ENCODE peak calls at places on chromosomes 5 and 9, in five cellular contexts. One of them, this sample, is unnamed.

GRCh38 chr5:159156839-159157238 is 52.5 kb downstream of the RNF145 start:
- DNase-seq in NCI-H345: peak
- DNase-seq in CD8-positive, alpha-beta T cell: peak
- DNase-seq in astrocyte: peak
- DNase-seq in psoas muscle: no peak
- DNase-seq in this sample: peak

GRCh38 chr9:87518702-87519335 is 21.2 kb downstream of the DAPK1 start:
- DNase-seq in CD8-positive, alpha-beta T cell: no peak
- DNase-seq in astrocyte: peak
- DNase-seq in psoas muscle: peak
- DNase-seq in NCI-H345: no peak
- DNase-seq in this sample: peak

GRCh38 chr9:129365196-129365595 is 187.1 kb upstream of the IER5L start:
- DNase-seq in astrocyte: peak
- DNase-seq in psoas muscle: no peak
- DNase-seq in NCI-H345: no peak
- DNase-seq in CD8-positive, alpha-beta T cell: no peak
- DNase-seq in this sample: no peak

GRCh38 chr9:114037961-114038723 is 40.0 kb downstream of the AMBP start:
- DNase-seq in NCI-H345: no peak
- DNase-seq in astrocyte: no peak
- DNase-seq in CD8-positive, alpha-beta T cell: no peak
- DNase-seq in psoas muscle: no peak
- DNase-seq in this sample: no peak

GRCh38 chr5:60334281-60334713 is 365.7 kb downstream of the DEPDC1B start:
- DNase-seq in NCI-H345: no peak
- DNase-seq in CD8-positive, alpha-beta T cell: no peak
- DNase-seq in psoas muscle: no peak
- DNase-seq in astrocyte: peak
- DNase-seq in this sample: no peak

GRCh38 chr5:169299651-169300467 is 1.1 kb downstream of the SLIT3 start:
- DNase-seq in CD8-positive, alpha-beta T cell: no peak
- DNase-seq in NCI-H345: no peak
- DNase-seq in psoas muscle: no peak
- DNase-seq in astrocyte: peak
- DNase-seq in this sample: no peak

GRCh38 chr9:112104401-112104800 is 70.7 kb downstream of the SUSD1 start:
- DNase-seq in CD8-positive, alpha-beta T cell: no peak
- DNase-seq in astrocyte: no peak
- DNase-seq in NCI-H345: no peak
- DNase-seq in psoas muscle: no peak
- DNase-seq in this sample: no peak

GRCh38 chr5:176653401-176653800 is 6.1 kb downstream of the TSPAN17 start:
- DNase-seq in CD8-positive, alpha-beta T cell: peak
- DNase-seq in astrocyte: no peak
- DNase-seq in NCI-H345: no peak
- DNase-seq in psoas muscle: no peak
- DNase-seq in this sample: no peak

GRCh38 chr5:179271301-179271650 is 74.0 kb downstream of the ADAMTS2 start:
- DNase-seq in astrocyte: no peak
- DNase-seq in psoas muscle: no peak
- DNase-seq in NCI-H345: no peak
- DNase-seq in CD8-positive, alpha-beta T cell: no peak
- DNase-seq in this sample: no peak

GRCh38 chr9:94287877-94288513 is 28.9 kb downstream of the ZNF169 start:
- DNase-seq in CD8-positive, alpha-beta T cell: no peak
- DNase-seq in NCI-H345: no peak
- DNase-seq in psoas muscle: no peak
- DNase-seq in astrocyte: no peak
- DNase-seq in this sample: no peak

GRCh38 chr9:115997923-115998322 is 155.7 kb upstream of the PAPPA start:
- DNase-seq in CD8-positive, alpha-beta T cell: no peak
- DNase-seq in NCI-H345: no peak
- DNase-seq in psoas muscle: no peak
- DNase-seq in astrocyte: peak
- DNase-seq in this sample: no peak

GRCh38 chr5:140633081-140633471 is at the start of gene CD14:
- DNase-seq in psoas muscle: peak
- DNase-seq in astrocyte: no peak
- DNase-seq in NCI-H345: no peak
- DNase-seq in CD8-positive, alpha-beta T cell: no peak
- DNase-seq in this sample: no peak

GRCh38 chr9:105484226-105484625 is 36.4 kb downstream of the FSD1L start:
- DNase-seq in NCI-H345: no peak
- DNase-seq in psoas muscle: no peak
- DNase-seq in astrocyte: no peak
- DNase-seq in CD8-positive, alpha-beta T cell: no peak
- DNase-seq in this sample: no peak

GRCh38 chr9:35956646-35957045 is 1.3 kb downstream of the OR2S2 start:
- DNase-seq in astrocyte: no peak
- DNase-seq in NCI-H345: no peak
- DNase-seq in CD8-positive, alpha-beta T cell: no peak
- DNase-seq in psoas muscle: no peak
- DNase-seq in this sample: no peak

GRCh38 chr9:82829818-82830217 is 233.1 kb downstream of the RASEF start:
- DNase-seq in CD8-positive, alpha-beta T cell: no peak
- DNase-seq in psoas muscle: no peak
- DNase-seq in astrocyte: no peak
- DNase-seq in NCI-H345: no peak
- DNase-seq in this sample: no peak

GRCh38 chr5:176697267-176697928 is 50.1 kb downstream of the TSPAN17 start:
- DNase-seq in psoas muscle: no peak
- DNase-seq in CD8-positive, alpha-beta T cell: no peak
- DNase-seq in astrocyte: no peak
- DNase-seq in NCI-H345: no peak
- DNase-seq in this sample: no peak

GRCh38 chr5:149799119-149799623 is 69.1 kb downstream of the PPARGC1B start:
- DNase-seq in psoas muscle: peak
- DNase-seq in CD8-positive, alpha-beta T cell: no peak
- DNase-seq in NCI-H345: peak
- DNase-seq in astrocyte: peak
- DNase-seq in this sample: no peak

GRCh38 chr9:82810902-82811301 is 252.0 kb downstream of the RASEF start:
- DNase-seq in psoas muscle: no peak
- DNase-seq in CD8-positive, alpha-beta T cell: no peak
- DNase-seq in astrocyte: peak
- DNase-seq in NCI-H345: no peak
- DNase-seq in this sample: no peak

GRCh38 chr5:95993261-95993660 is 31.6 kb upstream of the ELL2 start:
- DNase-seq in astrocyte: no peak
- DNase-seq in psoas muscle: no peak
- DNase-seq in CD8-positive, alpha-beta T cell: no peak
- DNase-seq in NCI-H345: no peak
- DNase-seq in this sample: no peak

GRCh38 chr9:136762915-136763648 is 1.2 kb downstream of the LCN15 start:
- DNase-seq in CD8-positive, alpha-beta T cell: peak
- DNase-seq in psoas muscle: no peak
- DNase-seq in NCI-H345: no peak
- DNase-seq in astrocyte: no peak
- DNase-seq in this sample: peak

GRCh38 chr9:134174073-134174449 is 9.7 kb upstream of the RNU6ATAC start:
- DNase-seq in psoas muscle: no peak
- DNase-seq in NCI-H345: no peak
- DNase-seq in astrocyte: no peak
- DNase-seq in CD8-positive, alpha-beta T cell: no peak
- DNase-seq in this sample: no peak

GRCh38 chr9:97990259-97990658 is 7.1 kb downstream of the ANP32B start:
- DNase-seq in astrocyte: peak
- DNase-seq in psoas muscle: no peak
- DNase-seq in CD8-positive, alpha-beta T cell: no peak
- DNase-seq in NCI-H345: no peak
- DNase-seq in this sample: no peak

GRCh38 chr5:132238169-132238744 is 10.6 kb upstream of the P4HA2 start:
- DNase-seq in CD8-positive, alpha-beta T cell: peak
- DNase-seq in astrocyte: peak
- DNase-seq in psoas muscle: peak
- DNase-seq in NCI-H345: peak
- DNase-seq in this sample: peak

GRCh38 chr5:126801174-126801991 is 24.4 kb downstream of the LMNB1 start:
- DNase-seq in astrocyte: no peak
- DNase-seq in psoas muscle: no peak
- DNase-seq in NCI-H345: no peak
- DNase-seq in CD8-positive, alpha-beta T cell: no peak
- DNase-seq in this sample: no peak